ENCODE peak calls at places on chromosomes 7 and 10, in seven cellular contexts. A is body of pancreas, S is gastrocnemius medialis, J is lower lobe of right lung, U is heart left ventricle, K is cardiac muscle cell, L is fibroblast of lung. B is an unnamed sample. For H3K36me3, the result is how much of the 10 kb centered on the place peaks cover.

GRCh38 chr7:43540463-43540862 is 42.4 kb upstream of the STK17A start:
- DNase-seq in L (no peak), S (no peak), K (no peak), U (no peak), J (no peak), A (no peak), B (no peak)

GRCh38 chr10:16597656-16598055 is 76.0 kb upstream of the C1QL3 start:
- DNase-seq in U (no peak), K (no peak), L (no peak), A (no peak), J (no peak), S (no peak), B (no peak)

GRCh38 chr10:16439294-16439693 is 2.5 kb downstream of the PTER start:
- DNase-seq in U (no peak), J (no peak), K (no peak), S (peak), L (peak), A (no peak), B (no peak)

GRCh38 chr10:18162021-18162631 is 21.9 kb downstream of the CACNB2 start:
- DNase-seq in L (no peak), J (no peak), U (no peak), K (no peak), A (peak), S (no peak), B (no peak)

GRCh38 chr7:105885386-105886111 is 9.2 kb upstream of the ATXN7L1 start:
- DNase-seq in L (peak), S (no peak), K (peak), U (peak), J (no peak), A (peak), B (no peak)

GRCh38 chr7:80078159-80078731 is 56.4 kb upstream of the GNAI1 start:
- DNase-seq in A (no peak), L (peak), S (no peak), K (no peak), J (no peak), U (no peak), B (no peak)

GRCh38 chr10:132158122-132158741 is 28.5 kb upstream of the DPYSL4 start:
- DNase-seq in K (no peak), U (no peak), A (no peak), S (no peak), L (no peak), J (no peak), B (peak)

GRCh38 chr7:4102231-4102841 is 579.8 kb upstream of the FOXK1 start:
- DNase-seq in U (no peak), A (no peak), J (no peak), L (no peak), S (no peak), K (no peak), B (no peak)

GRCh38 chr7:100520138-100520537 is 18.9 kb upstream of the AGFG2 start:
- DNase-seq in U (no peak), J (no peak), K (no peak), L (no peak), S (no peak), A (no peak), B (no peak)

GRCh38 chr7:43431020-43431595 is 151.8 kb upstream of the STK17A start:
- DNase-seq in L (peak), J (no peak), A (no peak), S (no peak), U (no peak), K (peak), B (no peak)

GRCh38 chr7:6271694-6272371 is 591 bp downstream of the CYTH3 start:
- DNase-seq in S (no peak), A (peak), U (peak), L (no peak), K (peak), J (peak), B (peak)

GRCh38 chr10:51014680-51015425 is 59.4 kb upstream of the PRKG1 start:
- DNase-seq in S (no peak), U (no peak), A (no peak), L (peak), K (no peak), J (no peak), B (no peak)

GRCh38 chr10:107442035-107442505 is 277.6 kb upstream of the SORCS1 start:
- DNase-seq in S (no peak), L (peak), J (no peak), K (no peak), A (no peak), U (no peak), B (no peak)

GRCh38 chr7:134452419-134452827 is 6.5 kb downstream of the AKR1B1 start:
- DNase-seq in J (no peak), S (peak), K (no peak), A (no peak), L (no peak), U (peak), B (no peak)
- H3K36me3 ChIP-seq in J (under half), S (under half), K (under half), A (under half), L (under half), U (under half), B (under half)

DNA sequence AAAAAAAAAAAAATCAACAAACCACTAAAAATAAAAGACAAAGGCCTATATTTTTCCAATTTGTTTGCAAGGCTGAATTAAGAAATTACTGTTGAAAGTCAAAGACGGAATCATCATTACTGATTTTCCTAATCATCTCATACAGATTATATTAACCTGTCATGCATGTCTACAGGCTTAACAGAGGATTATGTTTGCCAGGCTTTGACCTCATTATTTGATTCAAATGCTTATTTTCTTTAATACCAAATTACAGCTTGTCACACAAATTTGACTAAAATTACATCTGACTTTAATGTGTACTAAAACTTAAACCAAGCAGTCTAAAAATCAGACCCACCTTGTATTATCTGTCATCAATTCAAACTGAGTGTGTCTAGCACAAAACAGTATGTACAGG is 21.2 kb downstream of the KIF5B start:
- DNase-seq in A (no peak), K (no peak), U (no peak), S (no peak), J (no peak), L (no peak), B (no peak)
- H3K27ac ChIP-seq in A (no peak), K (no peak), U (no peak), S (no peak), J (no peak), L (no peak), B (no peak)

GRCh38 chr10:87782721-87783120 is 35.3 kb downstream of the ATAD1 start:
- DNase-seq in U (no peak), J (no peak), S (no peak), A (no peak), L (no peak), K (no peak), B (no peak)
- H3K36me3 ChIP-seq in U (under half), J (under half), S (under half), A (under half), L (under half), K (half or more), B (half or more)

GRCh38 chr7:123533553-123533917 is 860 bp downstream of the IQUB start:
- DNase-seq in U (no peak), S (no peak), L (no peak), A (no peak), K (no peak), J (no peak), B (no peak)
- H3K27ac ChIP-seq in U (no peak), S (no peak), L (no peak), A (peak), K (no peak), J (peak), B (no peak)

GRCh38 chr7:50615519-50615845 is 50.3 kb upstream of the DDC start:
- DNase-seq in A (peak), K (no peak), U (no peak), L (no peak), J (no peak), S (no peak), B (no peak)
- H3K36me3 ChIP-seq in A (under half), K (under half), U (under half), L (under half), J (half or more), S (half or more), B (half or more)

DNA sequence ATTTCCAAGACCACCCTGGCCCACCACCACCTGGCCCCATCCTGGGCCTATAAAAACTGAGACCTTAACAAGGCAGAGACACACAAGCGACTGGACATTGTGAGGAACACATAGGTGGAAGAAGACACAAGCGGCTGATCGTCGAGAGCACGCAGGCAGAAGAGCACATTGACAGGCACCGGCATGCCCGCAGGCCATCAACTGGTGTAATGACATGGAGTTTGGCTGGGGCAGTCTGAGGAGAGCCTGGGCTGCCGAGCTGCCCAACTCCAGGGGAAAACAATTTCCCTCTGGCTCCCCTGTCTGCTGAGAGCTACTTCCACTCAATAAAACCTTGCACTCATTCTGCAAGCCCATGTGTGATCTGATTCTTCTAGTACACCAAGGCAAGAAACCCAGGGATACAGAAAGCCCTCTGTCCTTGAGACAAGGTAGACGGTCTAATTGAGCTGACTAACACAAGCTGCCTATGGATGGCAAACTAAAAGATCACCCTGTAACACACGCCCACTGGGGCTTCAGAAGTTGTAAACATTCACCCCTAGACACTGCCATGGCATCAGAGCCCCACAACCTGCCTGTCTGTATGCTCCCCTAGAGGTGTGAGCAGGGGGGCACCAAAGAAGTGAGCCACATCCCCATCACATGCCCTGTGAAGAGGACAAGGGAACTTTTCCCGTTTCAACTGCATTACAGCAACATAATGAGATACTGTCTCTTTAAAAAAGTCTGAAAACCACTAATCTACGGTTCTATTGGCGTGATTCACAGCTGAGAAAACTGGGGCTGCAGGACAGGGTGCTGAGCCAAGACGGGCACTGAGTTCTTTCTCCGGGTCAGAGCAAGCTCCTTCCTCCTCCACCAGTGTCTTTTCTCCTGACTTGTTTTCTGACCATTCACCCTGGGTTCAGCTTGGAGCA is 18.5 kb upstream of the TNS3 start:
- DNase-seq in L (peak), S (no peak), A (peak), U (no peak), K (no peak), J (no peak), B (no peak)
- H3K27ac ChIP-seq in L (peak), S (no peak), A (no peak), U (no peak), K (no peak), J (no peak), B (no peak)

B was measured in psoas muscle.